ENCODE peak calls at places on chromosomes 2 and 18, in nine cellular contexts. D is Calu3; V is AG10803; Q is MCF 10A; G is psoas muscle; I is CD4-positive, alpha-beta T cell; P is A549; Z is GM10248; F is tibial artery. M is an unnamed sample.

GRCh38 chr18:70146174-70146573 is 59.3 kb downstream of the RTTN start:
- DNase-seq in D (no peak), V (no peak), Q (no peak), G (no peak), I (no peak), P (no peak), Z (no peak), F (no peak), M (no peak)

GRCh38 chr2:240642806-240643092 is 17.5 kb downstream of the GPR35 start:
- DNase-seq in D (no peak), V (no peak), Q (no peak), G (no peak), I (no peak), P (no peak), Z (peak; percentile 13), F (no peak), M (no peak)

GRCh38 chr2:85843543-85843942 is 45.2 kb downstream of the ST3GAL5 start:
- DNase-seq in D (peak; percentile 27), V (no peak), Q (peak; percentile 28), G (no peak), I (no peak), P (peak; percentile 50), Z (no peak), F (no peak), M (no peak)

GRCh38 chr2:232871418-232871834 is 1.4 kb downstream of the SNORC start:
- DNase-seq in D (no peak), V (no peak), Q (no peak), G (peak; percentile 47), I (no peak), P (no peak), Z (peak; percentile 16), F (peak; percentile 16), M (no peak)

GRCh38 chr18:38445485-38446145 is 880.0 kb upstream of the CELF4 start:
- DNase-seq in D (no peak), V (no peak), Q (no peak), G (no peak), I (no peak), P (no peak), Z (no peak), F (no peak), M (no peak)

GRCh38 chr2:178949151-178949550 is 100.8 kb downstream of the CCDC141 start:
- DNase-seq in D (no peak), V (no peak), Q (no peak), G (no peak), I (no peak), P (no peak), Z (no peak), F (no peak), M (no peak)

GRCh38 chr18:55858661-55859111 is 270.7 kb upstream of the TCF4 start:
- DNase-seq in D (no peak), V (peak; percentile 61), Q (no peak), G (no peak), I (no peak), P (no peak), Z (no peak), F (no peak), M (no peak)

GRCh38 chr18:46624127-46624526 is 32.9 kb downstream of the LOXHD1 start:
- DNase-seq in D (no peak), V (no peak), Q (no peak), G (no peak), I (no peak), P (no peak), Z (no peak), F (no peak), M (no peak)

GRCh38 chr2:167487728-167488127 is 599.4 kb downstream of the XIRP2 start:
- DNase-seq in D (no peak), V (no peak), Q (no peak), G (no peak), I (no peak), P (no peak), Z (no peak), F (no peak), M (no peak)

DNA sequence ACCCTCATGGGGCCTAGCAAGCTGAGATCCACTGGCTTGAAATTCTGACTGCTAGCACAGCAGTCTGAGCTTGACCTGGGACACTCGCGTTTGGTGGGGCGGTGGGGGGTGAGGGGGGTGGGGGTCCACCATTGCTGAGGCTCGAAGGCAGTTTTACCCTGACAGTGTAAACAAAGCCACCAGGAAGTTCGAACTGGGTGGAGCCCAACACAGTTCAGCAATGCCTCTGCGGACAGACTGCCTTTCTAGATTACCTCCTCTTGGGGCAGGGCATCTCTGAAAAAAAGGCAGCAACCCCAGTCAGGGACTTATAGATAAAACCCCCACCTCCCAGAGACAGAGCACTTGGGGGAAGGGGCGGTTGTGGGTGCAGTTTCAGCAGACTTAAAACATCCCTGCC is 149.7 kb upstream of the TANK start:
- DNase-seq in D (no peak), V (no peak), Q (no peak), G (no peak), I (no peak), P (no peak), Z (no peak), F (no peak), M (no peak)
- TF ChIP-seq CTCF in D (no peak), V (no peak), Q (no peak), G (no peak), I (no peak), P (no peak), Z (no peak), F (no peak), M (no peak)

DNA sequence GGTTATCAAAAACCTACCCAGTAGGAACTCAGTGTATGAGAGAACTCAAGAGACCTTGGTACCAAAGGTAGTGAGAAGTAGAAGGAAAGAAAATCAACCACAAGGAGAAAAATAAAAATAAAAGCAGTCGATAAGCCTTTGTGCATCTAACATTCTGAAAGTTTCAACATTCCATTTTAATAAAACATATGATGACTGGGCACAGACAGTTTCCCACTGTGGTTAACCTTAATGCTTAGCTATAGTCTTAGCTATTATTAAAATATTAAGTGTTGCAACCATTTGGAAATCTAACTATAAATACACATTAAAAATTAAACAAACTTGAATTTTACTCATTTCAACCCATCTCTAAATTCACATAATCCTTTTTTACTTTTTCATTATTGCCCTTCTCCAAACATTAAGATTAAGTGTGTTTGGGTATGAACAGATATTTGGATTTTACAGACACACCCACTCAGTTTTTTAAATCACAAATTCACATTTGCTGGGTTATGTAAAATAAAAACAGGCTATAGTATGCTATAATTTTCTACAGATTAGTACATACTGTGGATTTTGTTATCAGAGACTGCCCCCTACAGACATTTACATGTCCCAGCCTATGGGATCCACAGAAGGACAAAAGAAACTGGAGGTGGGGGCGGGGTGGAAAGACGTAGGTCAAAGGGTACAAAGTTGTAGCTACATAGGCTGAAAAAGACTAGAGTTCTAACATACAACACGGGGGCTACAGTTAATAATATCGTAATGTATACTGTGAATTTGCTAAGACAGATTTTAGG is 32.8 kb downstream of the SRBD1 start:
- DNase-seq in D (no peak), V (peak; percentile 51), Q (peak; percentile 43), G (no peak), I (peak; percentile 4), P (peak; percentile 15), Z (peak; percentile 10), F (no peak), M (peak; percentile 34)
- TF ChIP-seq CTCF in D (no peak), V (peak; percentile 55), Q (no peak), G (no peak), I (peak; percentile 39), P (peak; percentile 36), Z (peak; percentile 43), F (peak; percentile 16), M (peak; percentile 63)

DNA sequence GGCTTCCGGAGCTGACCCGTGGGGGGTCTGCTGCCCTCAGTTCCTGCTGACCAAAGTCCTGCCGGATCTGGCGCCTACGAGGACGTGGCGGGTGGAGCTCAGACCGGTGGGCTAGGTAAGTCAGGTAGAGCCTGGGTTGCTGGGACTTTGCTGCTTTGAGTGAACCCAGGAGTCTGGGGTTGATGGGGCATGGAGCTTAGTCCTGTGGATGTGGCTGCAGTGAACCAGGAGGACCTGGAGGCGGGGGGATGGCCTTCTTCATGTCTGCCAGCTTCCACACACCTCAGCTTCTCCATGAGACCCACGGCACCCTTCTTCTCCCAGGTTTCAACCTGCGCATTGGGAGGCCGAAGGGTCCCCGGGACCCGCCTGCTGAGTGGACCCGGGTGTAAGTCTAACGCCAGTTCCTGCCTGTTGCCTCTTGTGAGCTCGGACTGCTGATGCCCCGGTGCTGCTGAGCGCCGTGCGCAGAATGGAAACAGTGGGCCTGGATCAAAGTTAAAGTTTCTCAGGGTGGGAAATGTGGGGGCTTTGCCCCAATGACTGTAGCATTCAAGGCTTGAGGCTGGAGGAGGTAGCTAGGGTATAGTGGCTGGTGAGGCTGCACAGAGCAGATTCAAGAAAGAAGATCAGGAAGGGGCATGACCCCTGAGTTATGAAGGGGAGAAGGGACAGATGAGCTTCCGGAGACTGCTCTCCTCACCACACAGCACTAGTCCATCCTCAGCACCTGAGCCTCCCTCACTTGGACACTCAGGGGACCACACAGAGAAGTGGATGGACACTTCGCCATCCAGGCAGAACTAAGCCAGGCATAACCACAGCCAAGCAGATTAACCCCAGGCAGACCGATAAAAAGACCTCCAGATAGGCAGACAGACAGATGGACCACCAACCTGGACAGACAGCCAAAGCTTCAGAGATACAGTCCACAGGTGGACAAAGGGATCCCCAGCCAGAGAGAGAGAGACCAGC is 17.3 kb downstream of the PTPN18 start:
- DNase-seq in D (no peak), V (no peak), Q (no peak), G (no peak), I (no peak), P (no peak), Z (no peak), F (no peak), M (no peak)
- TF ChIP-seq CTCF in D (peak; percentile 15), V (no peak), Q (no peak), G (no peak), I (no peak), P (no peak), Z (no peak), F (no peak), M (peak; percentile 61)

GRCh38 chr18:25669741-25670140 is 317.8 kb upstream of the ZNF521 start:
- DNase-seq in D (no peak), V (peak; percentile 16), Q (no peak), G (no peak), I (no peak), P (no peak), Z (no peak), F (no peak), M (no peak)
- TF ChIP-seq CTCF in D (no peak), V (peak; percentile 32), Q (no peak), G (peak; percentile 18), I (no peak), P (no peak), Z (no peak), F (no peak), M (no peak)

GRCh38 chr2:231394201-231395141 is 1.0 kb upstream of the B3GNT7 start:
- DNase-seq in D (no peak), V (no peak), Q (no peak), G (no peak), I (no peak), P (no peak), Z (peak; percentile 82), F (no peak), M (no peak)
- TF ChIP-seq CTCF in D (peak; percentile 19), V (peak; percentile 12), Q (peak; percentile 16), G (no peak), I (no peak), P (peak; percentile 21), Z (peak; percentile 61), F (no peak), M (peak; percentile 22)